ENCODE peak calls at places on chromosomes 12 and 14, in ten cellular contexts. H is AG09319; A is natural killer cell treated with Interleukin-12 subunit alpha and Interleukin-12 subunit beta and Interleukin-15 and Interleukin-18, amount 100 ng/mL, for 72 hours; Y is naive thymus-derived CD8-positive, alpha-beta T cell; F is ureter; D is AG09309; N is NCI-H345; P is pancreas; J is tibial nerve; W is ecto neural progenitor cell. X is an unnamed sample.

GRCh38 chr12:124010687-124011086 is 37.7 kb downstream of the ZNF664 start:
- DNase-seq in N (no peak), W (no peak), D (no peak), H (no peak), J (no peak), F (no peak), Y (no peak), P (no peak), A (no peak), X (no peak)

GRCh38 chr14:92412912-92413311 is 89.9 kb downstream of the SLC24A4 start:
- DNase-seq in W (no peak), F (no peak), P (no peak), H (no peak), Y (no peak), N (no peak), A (no peak), D (no peak), J (no peak), X (no peak)

GRCh38 chr12:96241484-96242256 is 47.5 kb downstream of the ELK3 start:
- DNase-seq in F (no peak), P (no peak), A (peak; percentile 82), D (peak; percentile 92), J (no peak), H (peak; percentile 90), W (no peak), N (no peak), Y (peak; percentile 66), X (no peak)

GRCh38 chr12:47397664-47398281 is 308.1 kb downstream of the RPAP3 start:
- DNase-seq in J (no peak), H (peak; percentile 48), Y (peak; percentile 47), W (peak; percentile 3), N (no peak), P (no peak), D (peak; percentile 76), F (no peak), A (no peak), X (peak; percentile 53)

GRCh38 chr12:116361404-116362223 is 84.1 kb upstream of the MED13L start:
- DNase-seq in A (no peak), F (no peak), H (no peak), D (no peak), W (no peak), P (no peak), J (no peak), N (peak; percentile 61), Y (no peak), X (no peak)

GRCh38 chr12:27333311-27334009 is 824 bp downstream of the BMAL2 start:
- DNase-seq in Y (peak; percentile 24), F (no peak), H (no peak), A (peak; percentile 73), D (no peak), W (peak; percentile 67), P (peak; percentile 72), J (peak; percentile 22), N (peak; percentile 44), X (peak; percentile 58)

GRCh38 chr12:1047898-1048660 is 57.1 kb downstream of the ERC1 start:
- DNase-seq in Y (no peak), N (no peak), W (no peak), D (no peak), H (no peak), F (no peak), A (no peak), J (no peak), P (no peak), X (no peak)

GRCh38 chr14:70748422-70748821 is 60.9 kb downstream of the MAP3K9 start:
- DNase-seq in J (no peak), A (no peak), Y (no peak), N (no peak), D (no peak), H (no peak), W (no peak), F (no peak), P (no peak), X (no peak)

GRCh38 chr12:2355604-2356003 is 302.8 kb downstream of the CACNA1C start:
- DNase-seq in W (peak; percentile 36), A (no peak), P (no peak), J (no peak), D (no peak), N (no peak), H (no peak), F (no peak), Y (no peak), X (no peak)

GRCh38 chr14:31440280-31440679 is 17.0 kb downstream of the DTD2 start:
- DNase-seq in A (no peak), N (no peak), P (no peak), F (no peak), H (no peak), W (no peak), D (no peak), Y (no peak), J (no peak), X (no peak)

X was measured in left lobe of liver.